ENCODE peak calls at places on chromosomes 12 and 14, in nine cellular contexts. A is NCI-H526 treated with DMSO at 0.1 percent for 48 hours, O is RCC 7860, M is activated T-helper 1 cell treated with Interleukin-2 at 50 U/mL for 16 hours, Y is H9, Q is Right ventricle myocardium superior, R is Panc1, X is RPMI7951, U is nucleus accumbens. F is an unnamed sample.

GRCh38 chr12:19641235-19642080 is 202.2 kb downstream of the AEBP2 start:
- DNase-seq in Y (no peak), M (no peak), X (peak), O (no peak), Q (no peak), A (no peak), R (no peak), U (no peak), F (no peak)

GRCh38 chr12:113747048-113747447 is 219.1 kb downstream of the RBM19 start:
- DNase-seq in R (no peak), U (no peak), M (no peak), A (no peak), Y (no peak), Q (no peak), O (no peak), X (no peak), F (no peak)

GRCh38 chr12:22100952-22101748 is 55.1 kb downstream of the CMAS start:
- DNase-seq in R (peak), U (no peak), Q (no peak), X (peak), M (no peak), O (peak), Y (peak), A (peak), F (peak)

GRCh38 chr12:124685689-124685993 is 118.2 kb upstream of the NCOR2 start:
- DNase-seq in U (no peak), A (peak), M (no peak), R (no peak), X (no peak), Y (no peak), O (no peak), Q (no peak), F (no peak)

GRCh38 chr14:68279777-68280233 is 460.2 kb downstream of the RAD51B start:
- DNase-seq in M (no peak), Y (no peak), O (no peak), A (no peak), U (no peak), R (no peak), X (no peak), Q (no peak), F (no peak)

GRCh38 chr14:67665886-67666285 is 8.5 kb downstream of the VTI1B start:
- DNase-seq in A (no peak), M (no peak), O (no peak), R (no peak), X (no peak), Y (no peak), U (no peak), Q (no peak), F (no peak)

GRCh38 chr12:9936597-9936996 is 4.4 kb upstream of the CLEC2A start:
- DNase-seq in Q (no peak), M (no peak), R (no peak), X (no peak), A (no peak), U (no peak), O (no peak), Y (no peak), F (no peak)

GRCh38 chr14:35155962-35156361 is 33.6 kb downstream of the PRORP start:
- DNase-seq in Y (no peak), X (peak), U (no peak), Q (no peak), O (peak), R (no peak), M (no peak), A (no peak), F (no peak)

GRCh38 chr14:103084021-103084919 is at the start of gene LBHD2:
- DNase-seq in U (no peak), Q (peak), Y (peak), R (no peak), M (no peak), A (no peak), O (no peak), X (no peak), F (no peak)

GRCh38 chr12:76782440-76782996 is 18.6 kb downstream of the ZDHHC17 start:
- DNase-seq in X (no peak), M (no peak), A (no peak), O (no peak), Q (no peak), R (no peak), Y (no peak), U (no peak), F (no peak)

GRCh38 chr14:36517242-36518030 is 2.6 kb downstream of the NKX2-1 start:
- DNase-seq in R (no peak), O (no peak), X (no peak), A (no peak), M (no peak), Y (peak), Q (no peak), U (no peak), F (no peak)

GRCh38 chr14:74981833-74982232 is 20.9 kb upstream of the EIF2B2 start:
- DNase-seq in Q (no peak), M (no peak), A (no peak), U (no peak), X (no peak), Y (peak), R (no peak), O (no peak), F (no peak)

GRCh38 chr12:39824505-39825198 is 205.0 kb upstream of the ABCD2 start:
- DNase-seq in A (no peak), U (no peak), Q (no peak), O (no peak), R (no peak), Y (no peak), X (no peak), M (no peak), F (no peak)

GRCh38 chr12:85531345-85531744 is 251.3 kb downstream of the ALX1 start:
- DNase-seq in Y (no peak), M (no peak), Q (no peak), X (no peak), U (no peak), A (no peak), O (no peak), R (no peak), F (no peak)

GRCh38 chr12:31959701-31960391 is 631 bp downstream of the RESF1 start:
- DNase-seq in X (peak), Q (peak), O (no peak), U (peak), A (peak), Y (no peak), R (peak), M (peak), F (no peak)

GRCh38 chr12:89189448-89189847 is 162.9 kb downstream of the DUSP6 start:
- DNase-seq in U (no peak), M (no peak), Y (no peak), R (no peak), A (no peak), X (no peak), O (no peak), Q (no peak), F (no peak)

GRCh38 chr12:96454396-96454795 is 35.0 kb upstream of the CFAP54 start:
- DNase-seq in A (no peak), U (no peak), Y (no peak), O (no peak), X (no peak), Q (no peak), M (no peak), R (no peak), F (no peak)

GRCh38 chr12:109879332-109880048 is 851 bp downstream of the GLTP start:
- DNase-seq in O (no peak), R (no peak), Y (no peak), X (no peak), A (no peak), M (no peak), U (no peak), Q (no peak), F (no peak)

GRCh38 chr12:8987163-8987562 is 2.2 kb upstream of the KLRG1 start:
- DNase-seq in O (no peak), A (no peak), Y (no peak), X (no peak), U (no peak), M (no peak), R (no peak), Q (no peak), F (no peak)

GRCh38 chr14:105045710-105046326 is 19.4 kb downstream of the GPR132 start:
- DNase-seq in Q (peak), R (no peak), X (peak), M (peak), A (peak), O (peak), U (no peak), Y (peak), F (no peak)

GRCh38 chr14:55781046-55781445 is 201.0 kb downstream of the KTN1 start:
- DNase-seq in A (no peak), R (no peak), X (no peak), Q (no peak), M (no peak), Y (no peak), O (no peak), U (no peak), F (no peak)

GRCh38 chr12:14629832-14630688 is 62.4 kb upstream of the PLBD1 start:
- DNase-seq in R (peak), M (peak), X (peak), Q (peak), O (peak), A (peak), Y (peak), U (no peak), F (peak)

GRCh38 chr14:61034416-61035100 is 53.5 kb downstream of the SLC38A6 start:
- DNase-seq in Y (no peak), U (no peak), X (peak), O (no peak), R (no peak), Q (no peak), M (no peak), A (no peak), F (no peak)

GRCh38 chr12:53575502-53576264 is 50.5 kb downstream of the ATF7 start:
- DNase-seq in X (peak), O (peak), A (no peak), M (no peak), Q (no peak), Y (no peak), R (no peak), U (no peak), F (no peak)

F was measured in kidney epithelial cell.